ENCODE peak calls at places on chromosomes 5 and 9, in nine cellular contexts. One of them, this sample, is unnamed.

GRCh38 chr5:1897816-1898450 is 15.2 kb upstream of the IRX4 start:
- DNase-seq in HFF-Myc: no peak
- DNase-seq in Panc1: no peak
- DNase-seq in K562: no peak
- DNase-seq in HL-60: no peak
- DNase-seq in Peyer's patch: no peak
- DNase-seq in stomach: no peak
- DNase-seq in IMR-90: no peak
- DNase-seq in cardiac fibroblast: no peak
- DNase-seq in this sample: no peak

GRCh38 chr9:110214090-110214489 is 6.1 kb upstream of the C9orf152 start:
- DNase-seq in cardiac fibroblast: no peak
- DNase-seq in Peyer's patch: no peak
- DNase-seq in K562: no peak
- DNase-seq in HFF-Myc: no peak
- DNase-seq in Panc1: no peak
- DNase-seq in HL-60: no peak
- DNase-seq in IMR-90: peak; percentile 30
- DNase-seq in stomach: no peak
- DNase-seq in this sample: no peak

GRCh38 chr5:107875834-107876233 is 205.1 kb upstream of the EFNA5 start:
- DNase-seq in K562: no peak
- DNase-seq in Panc1: no peak
- DNase-seq in IMR-90: peak; percentile 59
- DNase-seq in HL-60: no peak
- DNase-seq in HFF-Myc: no peak
- DNase-seq in Peyer's patch: no peak
- DNase-seq in stomach: no peak
- DNase-seq in cardiac fibroblast: peak; percentile 49
- DNase-seq in this sample: peak; percentile 41

GRCh38 chr9:18275313-18275990 is 198.5 kb upstream of the ADAMTSL1 start:
- DNase-seq in cardiac fibroblast: peak; percentile 13
- DNase-seq in IMR-90: no peak
- DNase-seq in HL-60: no peak
- DNase-seq in K562: no peak
- DNase-seq in Peyer's patch: no peak
- DNase-seq in Panc1: no peak
- DNase-seq in stomach: no peak
- DNase-seq in HFF-Myc: no peak
- DNase-seq in this sample: no peak

GRCh38 chr5:107090471-107090870 is 580.3 kb downstream of the EFNA5 start:
- DNase-seq in IMR-90: no peak
- DNase-seq in Peyer's patch: no peak
- DNase-seq in HL-60: no peak
- DNase-seq in stomach: no peak
- DNase-seq in Panc1: no peak
- DNase-seq in K562: no peak
- DNase-seq in cardiac fibroblast: no peak
- DNase-seq in HFF-Myc: no peak
- DNase-seq in this sample: no peak

GRCh38 chr5:67305913-67306710 is 109.5 kb upstream of the CD180 start:
- DNase-seq in HFF-Myc: no peak
- DNase-seq in HL-60: no peak
- DNase-seq in Peyer's patch: no peak
- DNase-seq in K562: no peak
- DNase-seq in stomach: no peak
- DNase-seq in IMR-90: peak; percentile 56
- DNase-seq in Panc1: no peak
- DNase-seq in cardiac fibroblast: peak; percentile 78
- DNase-seq in this sample: no peak

GRCh38 chr5:157924931-157925729 is 66.2 kb upstream of the CLINT1 start:
- DNase-seq in K562: no peak
- DNase-seq in stomach: no peak
- DNase-seq in IMR-90: no peak
- DNase-seq in Panc1: no peak
- DNase-seq in HFF-Myc: no peak
- DNase-seq in cardiac fibroblast: peak; percentile 21
- DNase-seq in Peyer's patch: no peak
- DNase-seq in HL-60: no peak
- DNase-seq in this sample: no peak

GRCh38 chr5:109703827-109704226 is 14.1 kb downstream of the MAN2A1 start:
- DNase-seq in cardiac fibroblast: no peak
- DNase-seq in Peyer's patch: no peak
- DNase-seq in Panc1: no peak
- DNase-seq in stomach: no peak
- DNase-seq in IMR-90: peak; percentile 22
- DNase-seq in K562: peak; percentile 82
- DNase-seq in HFF-Myc: peak; percentile 88
- DNase-seq in HL-60: no peak
- DNase-seq in this sample: no peak

GRCh38 chr9:132048191-132048590 is 31.5 kb downstream of the MED27 start:
- DNase-seq in IMR-90: no peak
- DNase-seq in Peyer's patch: no peak
- DNase-seq in K562: no peak
- DNase-seq in HFF-Myc: no peak
- DNase-seq in HL-60: no peak
- DNase-seq in Panc1: no peak
- DNase-seq in cardiac fibroblast: no peak
- DNase-seq in stomach: no peak
- DNase-seq in this sample: no peak

GRCh38 chr9:107242073-107243063 is 40.7 kb upstream of the RAD23B start:
- DNase-seq in stomach: no peak
- DNase-seq in Panc1: no peak
- DNase-seq in cardiac fibroblast: no peak
- DNase-seq in Peyer's patch: no peak
- DNase-seq in HL-60: no peak
- DNase-seq in K562: no peak
- DNase-seq in IMR-90: peak; percentile 51
- DNase-seq in HFF-Myc: no peak
- DNase-seq in this sample: no peak

GRCh38 chr5:71483355-71483754 is 27.9 kb downstream of the BDP1 start:
- DNase-seq in cardiac fibroblast: peak; percentile 90
- DNase-seq in Panc1: peak; percentile 50
- DNase-seq in HFF-Myc: no peak
- DNase-seq in Peyer's patch: no peak
- DNase-seq in HL-60: no peak
- DNase-seq in K562: no peak
- DNase-seq in stomach: no peak
- DNase-seq in IMR-90: peak; percentile 92
- DNase-seq in this sample: peak; percentile 60

GRCh38 chr5:75681125-75681830 is 36.0 kb downstream of the POC5 start:
- DNase-seq in IMR-90: peak; percentile 60
- DNase-seq in K562: no peak
- DNase-seq in cardiac fibroblast: peak; percentile 66
- DNase-seq in stomach: no peak
- DNase-seq in Peyer's patch: no peak
- DNase-seq in HL-60: no peak
- DNase-seq in HFF-Myc: peak; percentile 32
- DNase-seq in Panc1: peak; percentile 17
- DNase-seq in this sample: peak; percentile 33

GRCh38 chr9:121914604-121915303 is 178.4 kb downstream of the TTLL11 start:
- DNase-seq in IMR-90: no peak
- DNase-seq in cardiac fibroblast: no peak
- DNase-seq in Peyer's patch: no peak
- DNase-seq in Panc1: no peak
- DNase-seq in HL-60: no peak
- DNase-seq in K562: no peak
- DNase-seq in HFF-Myc: no peak
- DNase-seq in stomach: no peak
- DNase-seq in this sample: no peak

GRCh38 chr5:57117601-57118000 is 56.3 kb upstream of the GPBP1 start:
- DNase-seq in stomach: no peak
- DNase-seq in Panc1: no peak
- DNase-seq in K562: no peak
- DNase-seq in IMR-90: no peak
- DNase-seq in cardiac fibroblast: peak; percentile 15
- DNase-seq in Peyer's patch: no peak
- DNase-seq in HL-60: peak; percentile 7
- DNase-seq in HFF-Myc: no peak
- DNase-seq in this sample: no peak

GRCh38 chr5:154793599-154794524 is 38.7 kb downstream of the LARP1 start:
- DNase-seq in stomach: no peak
- DNase-seq in cardiac fibroblast: peak; percentile 25
- DNase-seq in Panc1: no peak
- DNase-seq in Peyer's patch: no peak
- DNase-seq in IMR-90: peak; percentile 77
- DNase-seq in HL-60: no peak
- DNase-seq in K562: no peak
- DNase-seq in HFF-Myc: no peak
- DNase-seq in this sample: no peak

GRCh38 chr5:174436805-174437204 is 287.6 kb upstream of the MSX2 start:
- DNase-seq in HL-60: no peak
- DNase-seq in Peyer's patch: no peak
- DNase-seq in IMR-90: no peak
- DNase-seq in stomach: no peak
- DNase-seq in Panc1: no peak
- DNase-seq in K562: no peak
- DNase-seq in HFF-Myc: no peak
- DNase-seq in cardiac fibroblast: no peak
- DNase-seq in this sample: no peak

GRCh38 chr9:98171176-98171925 is 21.1 kb downstream of the CORO2A start:
- DNase-seq in stomach: no peak
- DNase-seq in IMR-90: no peak
- DNase-seq in Peyer's patch: no peak
- DNase-seq in Panc1: no peak
- DNase-seq in cardiac fibroblast: no peak
- DNase-seq in HL-60: no peak
- DNase-seq in HFF-Myc: no peak
- DNase-seq in K562: no peak
- DNase-seq in this sample: no peak

GRCh38 chr5:34924462-34924765 is 4.9 kb upstream of the DNAJC21 start:
- DNase-seq in cardiac fibroblast: no peak
- DNase-seq in IMR-90: no peak
- DNase-seq in stomach: no peak
- DNase-seq in HL-60: no peak
- DNase-seq in HFF-Myc: no peak
- DNase-seq in Peyer's patch: no peak
- DNase-seq in Panc1: no peak
- DNase-seq in K562: no peak
- DNase-seq in this sample: no peak
- H3K4me3 ChIP-seq in cardiac fibroblast: no peak overlapping the region
- H3K4me3 ChIP-seq in IMR-90: no peak overlapping the region
- H3K4me3 ChIP-seq in stomach: no peak overlapping the region
- H3K4me3 ChIP-seq in HL-60: no peak overlapping the region
- H3K4me3 ChIP-seq in HFF-Myc: no peak overlapping the region
- H3K4me3 ChIP-seq in Peyer's patch: no peak overlapping the region
- H3K4me3 ChIP-seq in Panc1: no peak overlapping the region
- H3K4me3 ChIP-seq in K562: no peak overlapping the region
- H3K4me3 ChIP-seq in this sample: no peak overlapping the region

DNA sequence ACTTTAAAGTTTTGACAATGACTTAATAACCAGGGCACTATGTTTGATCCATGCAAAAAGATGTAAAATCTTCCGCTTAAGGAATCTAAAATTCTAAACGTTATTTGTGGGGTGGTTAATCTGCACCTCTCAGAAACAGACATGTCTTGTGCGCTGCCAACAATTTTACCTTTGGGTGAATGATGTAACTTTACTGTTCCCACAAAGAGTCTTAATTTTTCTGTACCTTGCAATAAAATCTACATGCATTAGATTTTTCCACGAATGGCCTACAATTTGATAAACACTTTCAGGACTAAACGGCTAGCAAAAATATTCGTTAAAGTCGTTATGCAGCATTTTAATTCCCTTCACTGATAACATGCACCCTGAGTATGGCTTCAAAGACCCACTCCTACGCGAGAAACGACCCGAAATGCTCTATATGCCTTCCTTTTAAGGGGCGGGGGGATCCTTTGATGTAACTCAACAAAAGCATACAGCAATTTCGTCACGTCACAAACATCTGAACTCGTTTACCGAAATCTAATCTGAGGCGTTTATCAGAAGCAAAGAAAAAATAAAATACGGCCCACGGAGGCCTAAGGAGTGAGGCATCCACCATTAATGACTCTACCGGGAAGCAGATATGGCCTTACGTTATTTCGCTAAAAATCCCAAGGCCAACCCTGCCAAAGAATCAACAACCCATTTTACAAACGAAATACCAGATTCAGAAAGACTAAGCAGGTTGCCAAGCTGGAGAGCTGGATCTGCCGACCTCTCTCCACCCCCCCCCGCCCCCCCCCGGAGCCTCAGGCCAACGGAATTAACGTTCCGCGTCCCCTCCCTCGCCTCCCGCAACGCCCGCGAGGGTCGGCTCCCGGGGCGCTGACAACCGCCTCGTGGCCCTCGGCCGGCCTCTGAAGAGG is 607 bp downstream of the AK6 start:
- DNase-seq in K562: peak; percentile 40
- DNase-seq in IMR-90: peak; percentile 54
- DNase-seq in HFF-Myc: no peak
- DNase-seq in Panc1: no peak
- DNase-seq in cardiac fibroblast: peak; percentile 13
- DNase-seq in stomach: no peak
- DNase-seq in HL-60: no peak
- DNase-seq in Peyer's patch: no peak
- DNase-seq in this sample: peak; percentile 11
- TF ChIP-seq CTCF in K562: no peak
- TF ChIP-seq CTCF in IMR-90: no peak
- TF ChIP-seq CTCF in HFF-Myc: no peak
- TF ChIP-seq CTCF in Panc1: no peak
- TF ChIP-seq CTCF in cardiac fibroblast: no peak
- TF ChIP-seq CTCF in stomach: no peak
- TF ChIP-seq CTCF in HL-60: no peak
- TF ChIP-seq CTCF in Peyer's patch: no peak
- TF ChIP-seq CTCF in this sample: no peak

DNA sequence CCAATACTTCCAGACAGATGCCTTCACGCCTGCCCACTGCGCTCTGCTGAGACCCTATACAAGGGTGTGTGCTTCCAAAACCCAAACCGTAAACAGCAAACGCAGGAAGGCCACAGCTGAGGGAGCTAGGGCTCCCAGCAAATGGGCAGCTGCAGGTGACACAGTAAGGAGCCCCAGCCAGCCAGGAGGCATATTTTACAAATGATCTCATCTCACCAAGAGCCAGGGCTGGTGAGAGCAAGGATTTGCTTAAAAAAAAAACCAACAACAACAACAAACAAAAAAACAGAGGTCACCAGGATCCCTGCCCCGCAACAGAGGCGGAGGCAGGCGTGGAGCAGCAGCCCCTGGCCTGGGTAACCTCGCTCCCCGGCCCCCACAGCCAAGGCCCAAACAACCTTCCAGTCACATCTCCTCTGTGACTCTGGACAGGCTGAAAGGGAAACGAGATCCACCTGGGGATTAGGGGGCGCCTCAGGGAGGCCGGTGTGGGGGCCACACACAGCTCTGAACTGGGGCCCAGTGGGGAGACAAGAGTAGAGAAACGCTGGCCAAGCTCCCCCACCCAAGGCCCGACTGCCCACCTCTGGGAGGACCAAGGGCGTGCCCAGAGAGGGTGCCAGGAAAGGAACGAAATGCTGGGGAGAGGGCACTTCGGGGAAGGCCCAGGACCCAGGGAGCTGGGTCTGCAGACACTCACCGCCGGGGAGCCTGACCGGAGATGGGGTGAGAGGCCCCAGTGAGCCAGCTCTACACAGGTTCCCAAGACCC is 3.3 kb downstream of the NACC2 start:
- DNase-seq in HFF-Myc: no peak
- DNase-seq in K562: no peak
- DNase-seq in Peyer's patch: no peak
- DNase-seq in HL-60: no peak
- DNase-seq in stomach: no peak
- DNase-seq in Panc1: no peak
- DNase-seq in IMR-90: peak; percentile 20
- DNase-seq in cardiac fibroblast: peak; percentile 25
- DNase-seq in this sample: no peak
- H3K4me3 ChIP-seq in HFF-Myc: no peak overlapping the region
- H3K4me3 ChIP-seq in K562: no peak overlapping the region
- H3K4me3 ChIP-seq in Peyer's patch: no peak overlapping the region
- H3K4me3 ChIP-seq in HL-60: no peak overlapping the region
- H3K4me3 ChIP-seq in stomach: peak overlapping the region; percentile 15
- H3K4me3 ChIP-seq in Panc1: peak overlapping the region; percentile 30
- H3K4me3 ChIP-seq in IMR-90: no peak overlapping the region
- H3K4me3 ChIP-seq in cardiac fibroblast: no peak overlapping the region
- H3K4me3 ChIP-seq in this sample: no peak overlapping the region

GRCh38 chr5:151100690-151101089 is 19.9 kb upstream of the TNIP1 start:
- DNase-seq in Panc1: no peak
- DNase-seq in stomach: no peak
- DNase-seq in cardiac fibroblast: no peak
- DNase-seq in Peyer's patch: no peak
- DNase-seq in K562: peak; percentile 32
- DNase-seq in HFF-Myc: no peak
- DNase-seq in IMR-90: no peak
- DNase-seq in HL-60: no peak
- DNase-seq in this sample: no peak
- TF ChIP-seq CTCF in Panc1: no peak
- TF ChIP-seq CTCF in stomach: no peak
- TF ChIP-seq CTCF in cardiac fibroblast: no peak
- TF ChIP-seq CTCF in Peyer's patch: no peak
- TF ChIP-seq CTCF in K562: no peak
- TF ChIP-seq CTCF in HFF-Myc: no peak
- TF ChIP-seq CTCF in IMR-90: no peak
- TF ChIP-seq CTCF in HL-60: no peak
- TF ChIP-seq CTCF in this sample: no peak